ENCODE peak calls at places on chromosomes 16 and 17, in seven cellular contexts. One of them, this sample, is unnamed.

GRCh38 chr16:47504599-47504998 is 43.5 kb downstream of the PHKB start:
- DNase-seq in NB4: no peak
- DNase-seq in HFF-Myc: no peak
- DNase-seq in retina: no peak
- DNase-seq in left cardiac atrium: no peak
- DNase-seq in activated CD4-positive, alpha-beta T cell treated with anti-CD3 and anti-CD28 coated beads, Interleukin-2, amount 50 U/mL, for 1 hour: no peak
- DNase-seq in AG10803: no peak
- DNase-seq in this sample: peak; percentile 56

GRCh38 chr16:9908613-9909012 is 273.6 kb downstream of the GRIN2A start:
- DNase-seq in NB4: no peak
- DNase-seq in activated CD4-positive, alpha-beta T cell treated with anti-CD3 and anti-CD28 coated beads, Interleukin-2, amount 50 U/mL, for 1 hour: no peak
- DNase-seq in left cardiac atrium: peak; percentile 80
- DNase-seq in AG10803: no peak
- DNase-seq in retina: peak; percentile 21
- DNase-seq in HFF-Myc: no peak
- DNase-seq in this sample: no peak

GRCh38 chr17:6559753-6560215 is 3.4 kb upstream of the PITPNM3 start:
- DNase-seq in activated CD4-positive, alpha-beta T cell treated with anti-CD3 and anti-CD28 coated beads, Interleukin-2, amount 50 U/mL, for 1 hour: no peak
- DNase-seq in NB4: no peak
- DNase-seq in left cardiac atrium: no peak
- DNase-seq in retina: no peak
- DNase-seq in AG10803: no peak
- DNase-seq in HFF-Myc: no peak
- DNase-seq in this sample: no peak

GRCh38 chr17:73551756-73552155 is 92.5 kb downstream of the SDK2 start:
- DNase-seq in retina: no peak
- DNase-seq in AG10803: peak; percentile 26
- DNase-seq in HFF-Myc: no peak
- DNase-seq in left cardiac atrium: no peak
- DNase-seq in NB4: no peak
- DNase-seq in activated CD4-positive, alpha-beta T cell treated with anti-CD3 and anti-CD28 coated beads, Interleukin-2, amount 50 U/mL, for 1 hour: no peak
- DNase-seq in this sample: no peak

GRCh38 chr16:4316103-4316731 is 350 bp downstream of the GLIS2 start:
- DNase-seq in AG10803: no peak
- DNase-seq in HFF-Myc: no peak
- DNase-seq in NB4: peak; percentile 54
- DNase-seq in retina: peak; percentile 75
- DNase-seq in activated CD4-positive, alpha-beta T cell treated with anti-CD3 and anti-CD28 coated beads, Interleukin-2, amount 50 U/mL, for 1 hour: peak; percentile 14
- DNase-seq in left cardiac atrium: no peak
- DNase-seq in this sample: peak; percentile 50

GRCh38 chr17:41870627-41871026 is 5.4 kb upstream of the KLHL11 start:
- DNase-seq in retina: no peak
- DNase-seq in left cardiac atrium: no peak
- DNase-seq in activated CD4-positive, alpha-beta T cell treated with anti-CD3 and anti-CD28 coated beads, Interleukin-2, amount 50 U/mL, for 1 hour: no peak
- DNase-seq in AG10803: no peak
- DNase-seq in HFF-Myc: no peak
- DNase-seq in NB4: no peak
- DNase-seq in this sample: peak; percentile 43

GRCh38 chr16:89442588-89442987 is 47.8 kb downstream of the ANKRD11 start:
- DNase-seq in retina: peak; percentile 42
- DNase-seq in activated CD4-positive, alpha-beta T cell treated with anti-CD3 and anti-CD28 coated beads, Interleukin-2, amount 50 U/mL, for 1 hour: no peak
- DNase-seq in left cardiac atrium: peak; percentile 31
- DNase-seq in NB4: no peak
- DNase-seq in AG10803: no peak
- DNase-seq in HFF-Myc: no peak
- DNase-seq in this sample: no peak

GRCh38 chr17:76382803-76383644 is 1.4 kb upstream of the SPHK1 start:
- DNase-seq in HFF-Myc: no peak
- DNase-seq in activated CD4-positive, alpha-beta T cell treated with anti-CD3 and anti-CD28 coated beads, Interleukin-2, amount 50 U/mL, for 1 hour: peak; percentile 49
- DNase-seq in NB4: peak; percentile 68
- DNase-seq in left cardiac atrium: peak; percentile 77
- DNase-seq in AG10803: peak; percentile 72
- DNase-seq in retina: peak; percentile 83
- DNase-seq in this sample: peak; percentile 76

GRCh38 chr16:57594531-57595031 is 33.8 kb upstream of the ADGRG1 start:
- DNase-seq in AG10803: no peak
- DNase-seq in NB4: no peak
- DNase-seq in retina: no peak
- DNase-seq in HFF-Myc: no peak
- DNase-seq in activated CD4-positive, alpha-beta T cell treated with anti-CD3 and anti-CD28 coated beads, Interleukin-2, amount 50 U/mL, for 1 hour: no peak
- DNase-seq in left cardiac atrium: no peak
- DNase-seq in this sample: no peak

GRCh38 chr17:77358801-77359716 is 218.3 kb downstream of the SEC14L1 start:
- DNase-seq in AG10803: no peak
- DNase-seq in retina: no peak
- DNase-seq in NB4: no peak
- DNase-seq in HFF-Myc: no peak
- DNase-seq in left cardiac atrium: no peak
- DNase-seq in activated CD4-positive, alpha-beta T cell treated with anti-CD3 and anti-CD28 coated beads, Interleukin-2, amount 50 U/mL, for 1 hour: no peak
- DNase-seq in this sample: no peak

GRCh38 chr17:76935331-76935730 is 67.1 kb downstream of the MGAT5B start:
- DNase-seq in retina: no peak
- DNase-seq in NB4: no peak
- DNase-seq in activated CD4-positive, alpha-beta T cell treated with anti-CD3 and anti-CD28 coated beads, Interleukin-2, amount 50 U/mL, for 1 hour: no peak
- DNase-seq in AG10803: peak; percentile 43
- DNase-seq in HFF-Myc: no peak
- DNase-seq in left cardiac atrium: no peak
- DNase-seq in this sample: peak; percentile 51

GRCh38 chr16:3182608-3183444 is 5.2 kb upstream of the OR1F1 start:
- DNase-seq in left cardiac atrium: no peak
- DNase-seq in activated CD4-positive, alpha-beta T cell treated with anti-CD3 and anti-CD28 coated beads, Interleukin-2, amount 50 U/mL, for 1 hour: peak; percentile 25
- DNase-seq in NB4: peak; percentile 52
- DNase-seq in AG10803: peak; percentile 46
- DNase-seq in HFF-Myc: no peak
- DNase-seq in retina: peak; percentile 80
- DNase-seq in this sample: peak; percentile 65

GRCh38 chr17:9021158-9021984 is at the start of gene NTN1:
- DNase-seq in retina: peak; percentile 50
- DNase-seq in activated CD4-positive, alpha-beta T cell treated with anti-CD3 and anti-CD28 coated beads, Interleukin-2, amount 50 U/mL, for 1 hour: peak; percentile 54
- DNase-seq in left cardiac atrium: peak; percentile 73
- DNase-seq in NB4: peak; percentile 46
- DNase-seq in HFF-Myc: no peak
- DNase-seq in AG10803: peak; percentile 35
- DNase-seq in this sample: peak; percentile 21

GRCh38 chr16:80806957-80807356 is 2.6 kb upstream of the CDYL2 start:
- DNase-seq in activated CD4-positive, alpha-beta T cell treated with anti-CD3 and anti-CD28 coated beads, Interleukin-2, amount 50 U/mL, for 1 hour: peak; percentile 14
- DNase-seq in retina: no peak
- DNase-seq in left cardiac atrium: peak; percentile 29
- DNase-seq in AG10803: peak; percentile 55
- DNase-seq in HFF-Myc: peak; percentile 24
- DNase-seq in NB4: peak; percentile 43
- DNase-seq in this sample: peak; percentile 11

GRCh38 chr17:8692916-8693315 is 51.7 kb downstream of the CCDC42 start:
- DNase-seq in retina: no peak
- DNase-seq in HFF-Myc: no peak
- DNase-seq in AG10803: no peak
- DNase-seq in left cardiac atrium: no peak
- DNase-seq in activated CD4-positive, alpha-beta T cell treated with anti-CD3 and anti-CD28 coated beads, Interleukin-2, amount 50 U/mL, for 1 hour: no peak
- DNase-seq in NB4: no peak
- DNase-seq in this sample: no peak

GRCh38 chr16:80129791-80130190 is 411.0 kb upstream of the DYNLRB2 start:
- DNase-seq in left cardiac atrium: no peak
- DNase-seq in AG10803: no peak
- DNase-seq in retina: no peak
- DNase-seq in NB4: no peak
- DNase-seq in activated CD4-positive, alpha-beta T cell treated with anti-CD3 and anti-CD28 coated beads, Interleukin-2, amount 50 U/mL, for 1 hour: no peak
- DNase-seq in HFF-Myc: no peak
- DNase-seq in this sample: no peak